ENCODE peak calls at places on chromosome 21, in seven cellular contexts. H, B, V, Q, F, P and X are unnamed samples.
A peak's percentile ranks its signal among the peaks of the same experiment; 100 is the strongest.

GRCh38 chr21:33112151-33112550 is 42.2 kb downstream of the OLIG1 start:
- DNase-seq in H (no peak), B (no peak), V (no peak), Q (no peak), F (no peak), P (no peak), X (no peak)

GRCh38 chr21:25323356-25323949 is 283.8 kb downstream of the MRPL39 start:
- DNase-seq in H (no peak), B (no peak), V (no peak), Q (no peak), F (no peak), P (no peak), X (no peak)

GRCh38 chr21:25735895-25736597 is 1.3 kb downstream of the GABPA start:
- DNase-seq in H (peak; percentile 7), B (peak; percentile 4), V (peak; percentile 35), Q (peak; percentile 30), F (no peak), P (no peak), X (no peak)

GRCh38 chr21:42652527-42653491 is 612 bp upstream of the PDE9A start:
- DNase-seq in H (peak; percentile 69), B (no peak), V (peak; percentile 75), Q (peak; percentile 59), F (no peak), P (peak; percentile 66), X (no peak)

GRCh38 chr21:42524341-42525227 is 10.9 kb downstream of the SLC37A1 start:
- DNase-seq in H (peak; percentile 81), B (peak; percentile 93), V (no peak), Q (no peak), F (peak; percentile 85), P (peak; percentile 68), X (no peak)

GRCh38 chr21:33901421-33902288 is 13.9 kb downstream of the ATP5PO start:
- DNase-seq in H (peak; percentile 29), B (no peak), V (peak; percentile 51), Q (peak; percentile 50), F (peak; percentile 41), P (peak; percentile 45), X (no peak)

GRCh38 chr21:41564871-41565281 is 56.9 kb upstream of the TMPRSS2 start:
- DNase-seq in H (peak; percentile 51), B (no peak), V (no peak), Q (no peak), F (no peak), P (no peak), X (no peak)

GRCh38 chr21:21111309-21111920 is 113.2 kb downstream of the NCAM2 start:
- DNase-seq in H (no peak), B (no peak), V (no peak), Q (no peak), F (no peak), P (no peak), X (no peak)

GRCh38 chr21:26800001-26800400 is 45.2 kb downstream of the ADAMTS1 start:
- DNase-seq in H (no peak), B (no peak), V (no peak), Q (no peak), F (no peak), P (peak; percentile 18), X (no peak)

GRCh38 chr21:44051462-44051941 is 39.4 kb downstream of the TRAPPC10 start:
- DNase-seq in H (no peak), B (no peak), V (no peak), Q (no peak), F (no peak), P (peak; percentile 67), X (no peak)

GRCh38 chr21:20997633-20998455 is at the start of gene NCAM2:
- DNase-seq in H (no peak), B (peak; percentile 15), V (peak; percentile 76), Q (no peak), F (peak; percentile 75), P (peak; percentile 77), X (peak; percentile 83)

GRCh38 chr21:17769049-17769845 is 49.9 kb downstream of the C21orf91 start:
- DNase-seq in H (no peak), B (no peak), V (no peak), Q (no peak), F (no peak), P (no peak), X (no peak)

GRCh38 chr21:46145159-46145839 is 10.1 kb downstream of the FTCD start:
- DNase-seq in H (no peak), B (no peak), V (no peak), Q (no peak), F (no peak), P (peak; percentile 17), X (no peak)

GRCh38 chr21:17745086-17745485 is 74.1 kb downstream of the C21orf91 start:
- DNase-seq in H (no peak), B (no peak), V (no peak), Q (peak; percentile 35), F (no peak), P (no peak), X (no peak)

GRCh38 chr21:35138665-35139381 is 89.7 kb upstream of the RUNX1 start:
- DNase-seq in H (peak; percentile 61), B (no peak), V (peak; percentile 6), Q (peak; percentile 12), F (peak; percentile 4), P (no peak), X (no peak)

GRCh38 chr21:36747815-36748381 is 49.0 kb downstream of the SIM2 start:
- DNase-seq in H (peak; percentile 38), B (no peak), V (peak; percentile 61), Q (peak; percentile 91), F (no peak), P (peak; percentile 43), X (peak; percentile 88)

GRCh38 chr21:34351786-34352241 is 12.0 kb upstream of the KCNE2 start:
- DNase-seq in H (peak; percentile 70), B (peak; percentile 40), V (no peak), Q (peak; percentile 71), F (peak; percentile 84), P (no peak), X (no peak)